ENCODE peak calls at places on chromosomes 7 and 10, in eight cellular contexts. B is hepatocyte, A is keratinocyte, H is endothelial cell of umbilical vein, C is OCI-LY7, L is fibroblast of lung, O is IMR-90, S is GM23248. Z is an unnamed sample. For H4K20me1, the result is how much of the 10 kb centered on the place peaks cover.

GRCh38 chr7:159143780-159144755 is 599 bp downstream of the VIPR2 start:
- DNase-seq in S (peak), H (no peak), A (no peak), B (peak), C (no peak), L (no peak), O (no peak), Z (no peak)

GRCh38 chr10:100825946-100826660 is 80.7 kb downstream of the PAX2 start:
- DNase-seq in C (peak), L (no peak), B (no peak), H (no peak), S (no peak), O (no peak), A (no peak), Z (no peak)

GRCh38 chr7:114703677-114704076 is 218.2 kb upstream of the MDFIC start:
- DNase-seq in H (peak), B (no peak), L (peak), A (no peak), C (no peak), S (peak), O (peak), Z (peak)

GRCh38 chr7:64890761-64891666 is 12.1 kb upstream of the ZNF273 start:
- DNase-seq in S (peak), B (no peak), C (no peak), L (no peak), H (no peak), A (peak), O (no peak), Z (peak)

GRCh38 chr7:127879436-127879835 is 151.8 kb downstream of the LRRC4 start:
- DNase-seq in O (no peak), S (no peak), A (no peak), B (no peak), H (no peak), C (no peak), L (no peak), Z (no peak)

GRCh38 chr10:47041401-47042198 is 130.4 kb downstream of the PTPN20 start:
- DNase-seq in H (no peak), C (no peak), B (no peak), S (peak), L (no peak), O (no peak), A (no peak), Z (no peak)

GRCh38 chr10:124354411-124355382 is 64.0 kb downstream of the OAT start:
- DNase-seq in O (peak), S (peak), C (no peak), A (no peak), B (peak), H (peak), L (peak), Z (no peak)

GRCh38 chr7:95585426-95585789 is 10.9 kb downstream of the PDK4 start:
- DNase-seq in S (no peak), B (no peak), H (no peak), L (no peak), C (no peak), A (no peak), O (no peak), Z (no peak)

GRCh38 chr10:42958142-42958868 is 118.6 kb upstream of the RET start:
- DNase-seq in C (no peak), S (no peak), B (no peak), H (no peak), A (no peak), O (no peak), L (no peak), Z (no peak)

GRCh38 chr10:73758704-73759511 is 14.7 kb downstream of the SEC24C start:
- DNase-seq in H (no peak), C (no peak), L (no peak), O (no peak), S (no peak), A (no peak), B (no peak), Z (no peak)

GRCh38 chr10:104331208-104331838 is 6.9 kb downstream of the ITPRIP start:
- DNase-seq in C (no peak), A (no peak), O (peak), L (peak), S (peak), B (peak), H (peak), Z (peak)

GRCh38 chr7:2373646-2374045 is 19.0 kb downstream of the EIF3B start:
- DNase-seq in O (no peak), C (no peak), L (no peak), S (no peak), B (no peak), H (no peak), A (no peak), Z (no peak)
- H4K20me1 ChIP-seq in O (under half), C (under half), L (under half), S (under half), B (under half), H (under half), A (under half), Z (under half)

DNA sequence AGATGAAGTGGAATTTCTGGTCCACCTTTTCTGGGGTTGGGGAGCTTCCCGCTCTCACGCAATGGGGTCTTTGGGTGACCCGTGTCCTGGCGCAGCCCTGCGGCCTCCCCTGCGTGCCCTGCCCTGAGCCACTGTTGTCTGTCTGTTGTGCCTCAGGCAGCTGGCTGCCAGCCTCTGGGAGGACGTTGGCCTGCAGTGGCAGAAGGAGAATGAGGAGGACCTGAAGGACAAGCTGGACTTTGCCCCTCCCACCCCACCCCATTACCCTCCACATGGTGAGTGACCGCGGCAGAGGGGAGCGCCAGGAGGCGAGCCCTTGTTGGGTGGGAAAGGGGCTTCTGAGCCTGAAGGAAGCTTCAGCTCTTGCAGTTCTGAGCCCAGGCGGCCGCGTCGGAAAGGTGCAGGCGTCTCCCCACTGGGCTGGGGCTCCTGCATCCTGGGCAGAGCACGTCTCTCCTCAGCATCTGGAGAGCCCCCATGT is 14.2 kb upstream of the PRKAR1B start:
- DNase-seq in S (no peak), H (no peak), B (no peak), L (no peak), O (no peak), C (no peak), A (no peak), Z (no peak)
- H4K20me1 ChIP-seq in S (under half), H (under half), B (under half), L (under half), O (under half), C (under half), A (under half), Z (under half)

DNA sequence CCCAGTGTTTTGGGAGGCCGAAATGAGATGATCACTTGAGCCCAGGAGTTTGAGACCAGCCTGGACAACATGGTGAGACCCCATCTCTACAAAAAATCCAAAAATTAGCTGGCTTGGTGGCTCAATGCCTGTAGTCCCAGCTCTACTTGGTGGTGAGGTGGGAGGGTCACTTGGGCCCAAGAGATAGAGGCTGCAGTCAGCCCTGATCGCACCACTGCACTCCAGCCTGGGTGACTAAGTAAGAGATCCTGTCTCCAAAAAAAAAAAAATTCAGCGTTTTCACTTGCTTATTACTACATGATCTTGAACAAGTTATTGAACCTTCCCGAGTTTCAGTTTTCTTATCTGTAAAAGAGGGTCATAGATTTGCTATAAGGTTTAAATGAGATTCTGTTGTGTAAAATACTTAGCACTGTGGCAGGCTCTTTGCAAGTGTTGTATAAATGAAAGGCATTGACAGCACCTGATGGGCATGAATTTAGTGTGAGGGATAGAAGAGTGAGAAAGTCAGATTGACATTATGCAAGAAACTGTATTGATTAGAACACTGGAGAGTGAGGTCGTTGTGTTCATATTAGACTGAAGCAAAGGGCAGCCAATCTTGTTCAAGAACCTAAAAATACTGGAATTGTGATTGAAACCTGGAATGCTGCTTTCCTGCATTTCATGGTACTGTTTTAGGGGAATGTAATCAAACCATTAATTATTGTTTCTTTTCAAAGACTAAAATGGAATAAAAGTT is 136.8 kb downstream of the LCOR start:
- DNase-seq in C (no peak), O (no peak), A (no peak), S (no peak), H (no peak), B (no peak), L (no peak), Z (no peak)
- H4K20me1 ChIP-seq in C (under half), O (under half), A (under half), S (under half), H (under half), B (under half), L (under half), Z (under half)

DNA sequence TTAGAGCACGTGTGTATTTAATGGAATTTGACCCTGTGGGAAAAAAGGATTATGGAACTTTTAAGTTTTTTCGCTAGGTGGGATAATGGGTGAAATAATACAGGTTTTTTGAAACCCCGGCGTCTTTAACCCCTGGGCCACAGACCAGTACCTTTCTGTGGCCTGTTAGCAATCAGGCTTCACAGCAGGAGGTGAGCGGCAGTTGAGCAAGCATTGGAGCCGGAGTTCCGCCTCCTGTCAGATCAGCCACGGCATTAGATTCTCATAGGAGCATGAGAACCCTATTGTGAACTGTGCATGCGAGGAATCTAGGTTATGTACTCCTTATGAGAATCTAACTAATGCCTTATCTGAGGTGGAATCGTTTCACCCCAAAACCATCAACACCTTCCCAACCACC is 28.6 kb downstream of the WAC start:
- DNase-seq in S (no peak), H (no peak), L (no peak), C (no peak), B (no peak), A (no peak), O (no peak), Z (no peak)
- H4K20me1 ChIP-seq in S (under half), H (under half), L (under half), C (half or more), B (half or more), A (under half), O (half or more), Z (under half)

GRCh38 chr10:121591186-121591585 is 7.1 kb downstream of the FGFR2 start:
- DNase-seq in C (no peak), A (no peak), L (no peak), O (no peak), S (no peak), H (no peak), B (no peak), Z (no peak)

GRCh38 chr10:121593267-121593666 is 5.0 kb downstream of the FGFR2 start:
- DNase-seq in H (no peak), O (no peak), S (no peak), C (no peak), B (no peak), A (no peak), L (no peak), Z (no peak)

GRCh38 chr10:121592155-121592890 is 5.9 kb downstream of the FGFR2 start:
- DNase-seq in A (no peak), C (no peak), B (no peak), H (no peak), O (no peak), S (no peak), L (no peak), Z (no peak)

GRCh38 chr10:121590772-121591171 is 7.5 kb downstream of the FGFR2 start:
- DNase-seq in B (no peak), O (no peak), A (no peak), L (no peak), H (no peak), S (no peak), C (no peak), Z (no peak)

DNA sequence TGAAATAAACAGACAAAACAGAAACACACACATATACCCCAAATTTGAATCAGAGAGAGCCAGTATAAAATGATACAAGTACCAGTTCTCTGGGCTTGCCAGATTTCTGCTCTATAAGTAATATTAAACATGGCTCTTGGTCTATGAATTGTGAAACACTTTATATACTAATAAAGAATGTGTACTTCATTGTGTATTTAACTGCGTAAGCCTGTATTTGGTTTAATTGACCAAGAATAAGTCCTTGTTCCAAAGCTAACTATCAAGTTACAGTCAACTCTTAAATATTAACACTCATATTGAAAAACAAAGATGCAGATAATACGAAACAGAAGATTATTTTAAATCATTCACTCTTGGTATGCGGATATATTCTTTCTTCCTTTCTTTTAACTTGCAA is 8.7 kb downstream of the FGFR2 start:
- DNase-seq in A (no peak), C (no peak), O (no peak), B (no peak), S (no peak), H (no peak), L (no peak), Z (no peak)
- H4K20me1 ChIP-seq in A (under half), C (under half), O (under half), B (half or more), S (under half), H (under half), L (under half), Z (under half)